ENCODE peak calls at places on chromosome 18, in ten cellular contexts. One of them, this sample, is unnamed.

GRCh38 chr18:28284132-28284531 is 107.2 kb upstream of the CDH2 start:
- DNase-seq in right cardiac atrium: no peak
- DNase-seq in endodermal cell: no peak
- DNase-seq in IMR-90: peak; percentile 86
- DNase-seq in tibial nerve: no peak
- DNase-seq in AG04449: peak; percentile 17
- DNase-seq in CD8-positive, alpha-beta memory T cell: no peak
- DNase-seq in effector memory CD4-positive, alpha-beta T cell: no peak
- DNase-seq in A549: no peak
- DNase-seq in sigmoid colon: no peak
- DNase-seq in this sample: no peak

GRCh38 chr18:23918395-23919032 is 96.0 kb upstream of the TTC39C start:
- DNase-seq in effector memory CD4-positive, alpha-beta T cell: peak; percentile 53
- DNase-seq in A549: peak; percentile 46
- DNase-seq in IMR-90: peak; percentile 56
- DNase-seq in sigmoid colon: peak; percentile 81
- DNase-seq in AG04449: no peak
- DNase-seq in tibial nerve: peak; percentile 83
- DNase-seq in endodermal cell: peak; percentile 95
- DNase-seq in CD8-positive, alpha-beta memory T cell: peak; percentile 83
- DNase-seq in right cardiac atrium: peak; percentile 94
- DNase-seq in this sample: peak; percentile 75

GRCh38 chr18:22223263-22223960 is 54.0 kb downstream of the GATA6 start:
- DNase-seq in A549: peak; percentile 84
- DNase-seq in sigmoid colon: peak; percentile 71
- DNase-seq in right cardiac atrium: peak; percentile 87
- DNase-seq in tibial nerve: peak; percentile 27
- DNase-seq in IMR-90: peak; percentile 95
- DNase-seq in effector memory CD4-positive, alpha-beta T cell: no peak
- DNase-seq in CD8-positive, alpha-beta memory T cell: no peak
- DNase-seq in endodermal cell: peak; percentile 85
- DNase-seq in AG04449: no peak
- DNase-seq in this sample: no peak

GRCh38 chr18:73662440-73662839 is 485.2 kb downstream of the FBXO15 start:
- DNase-seq in A549: no peak
- DNase-seq in right cardiac atrium: no peak
- DNase-seq in tibial nerve: no peak
- DNase-seq in effector memory CD4-positive, alpha-beta T cell: no peak
- DNase-seq in CD8-positive, alpha-beta memory T cell: no peak
- DNase-seq in AG04449: no peak
- DNase-seq in sigmoid colon: no peak
- DNase-seq in IMR-90: no peak
- DNase-seq in endodermal cell: no peak
- DNase-seq in this sample: no peak

GRCh38 chr18:1811282-1811681 is 760.0 kb downstream of the METTL4 start:
- DNase-seq in A549: no peak
- DNase-seq in endodermal cell: no peak
- DNase-seq in sigmoid colon: no peak
- DNase-seq in CD8-positive, alpha-beta memory T cell: no peak
- DNase-seq in tibial nerve: no peak
- DNase-seq in IMR-90: no peak
- DNase-seq in right cardiac atrium: no peak
- DNase-seq in AG04449: no peak
- DNase-seq in effector memory CD4-positive, alpha-beta T cell: no peak
- DNase-seq in this sample: no peak

GRCh38 chr18:48803518-48803917 is 147.2 kb downstream of the SMAD7 start:
- DNase-seq in IMR-90: no peak
- DNase-seq in endodermal cell: peak; percentile 39
- DNase-seq in A549: no peak
- DNase-seq in tibial nerve: no peak
- DNase-seq in CD8-positive, alpha-beta memory T cell: peak; percentile 7
- DNase-seq in right cardiac atrium: peak; percentile 28
- DNase-seq in effector memory CD4-positive, alpha-beta T cell: no peak
- DNase-seq in AG04449: no peak
- DNase-seq in sigmoid colon: peak; percentile 13
- DNase-seq in this sample: no peak

GRCh38 chr18:73136134-73136533 is 268.3 kb upstream of the NETO1 start:
- DNase-seq in sigmoid colon: no peak
- DNase-seq in effector memory CD4-positive, alpha-beta T cell: no peak
- DNase-seq in AG04449: no peak
- DNase-seq in tibial nerve: no peak
- DNase-seq in IMR-90: no peak
- DNase-seq in CD8-positive, alpha-beta memory T cell: no peak
- DNase-seq in endodermal cell: no peak
- DNase-seq in A549: no peak
- DNase-seq in right cardiac atrium: no peak
- DNase-seq in this sample: no peak

GRCh38 chr18:77650799-77651385 is 401.2 kb downstream of the GALR1 start:
- DNase-seq in endodermal cell: peak; percentile 95
- DNase-seq in A549: peak; percentile 44
- DNase-seq in effector memory CD4-positive, alpha-beta T cell: peak; percentile 8
- DNase-seq in sigmoid colon: peak; percentile 87
- DNase-seq in IMR-90: no peak
- DNase-seq in AG04449: no peak
- DNase-seq in right cardiac atrium: peak; percentile 88
- DNase-seq in CD8-positive, alpha-beta memory T cell: no peak
- DNase-seq in tibial nerve: peak; percentile 60
- DNase-seq in this sample: peak; percentile 68

GRCh38 chr18:10453261-10453884 is 1.1 kb upstream of the APCDD1 start:
- DNase-seq in endodermal cell: no peak
- DNase-seq in tibial nerve: no peak
- DNase-seq in IMR-90: no peak
- DNase-seq in AG04449: no peak
- DNase-seq in right cardiac atrium: peak; percentile 67
- DNase-seq in A549: no peak
- DNase-seq in CD8-positive, alpha-beta memory T cell: no peak
- DNase-seq in effector memory CD4-positive, alpha-beta T cell: no peak
- DNase-seq in sigmoid colon: no peak
- DNase-seq in this sample: no peak

GRCh38 chr18:10456718-10457499 is 2.5 kb downstream of the APCDD1 start:
- DNase-seq in AG04449: no peak
- DNase-seq in CD8-positive, alpha-beta memory T cell: no peak
- DNase-seq in tibial nerve: no peak
- DNase-seq in effector memory CD4-positive, alpha-beta T cell: no peak
- DNase-seq in endodermal cell: no peak
- DNase-seq in sigmoid colon: no peak
- DNase-seq in IMR-90: no peak
- DNase-seq in A549: no peak
- DNase-seq in right cardiac atrium: no peak
- DNase-seq in this sample: no peak

GRCh38 chr18:10455726-10456453 is 1.5 kb downstream of the APCDD1 start:
- DNase-seq in effector memory CD4-positive, alpha-beta T cell: no peak
- DNase-seq in endodermal cell: peak; percentile 64
- DNase-seq in tibial nerve: no peak
- DNase-seq in CD8-positive, alpha-beta memory T cell: no peak
- DNase-seq in IMR-90: no peak
- DNase-seq in AG04449: no peak
- DNase-seq in A549: no peak
- DNase-seq in right cardiac atrium: no peak
- DNase-seq in sigmoid colon: no peak
- DNase-seq in this sample: no peak

GRCh38 chr18:10454800-10455550 is 540 bp downstream of the APCDD1 start:
- DNase-seq in AG04449: no peak
- DNase-seq in tibial nerve: no peak
- DNase-seq in sigmoid colon: no peak
- DNase-seq in endodermal cell: peak; percentile 81
- DNase-seq in effector memory CD4-positive, alpha-beta T cell: no peak
- DNase-seq in A549: peak; percentile 1
- DNase-seq in CD8-positive, alpha-beta memory T cell: no peak
- DNase-seq in IMR-90: peak; percentile 20
- DNase-seq in right cardiac atrium: peak; percentile 74
- DNase-seq in this sample: peak; percentile 17

DNA sequence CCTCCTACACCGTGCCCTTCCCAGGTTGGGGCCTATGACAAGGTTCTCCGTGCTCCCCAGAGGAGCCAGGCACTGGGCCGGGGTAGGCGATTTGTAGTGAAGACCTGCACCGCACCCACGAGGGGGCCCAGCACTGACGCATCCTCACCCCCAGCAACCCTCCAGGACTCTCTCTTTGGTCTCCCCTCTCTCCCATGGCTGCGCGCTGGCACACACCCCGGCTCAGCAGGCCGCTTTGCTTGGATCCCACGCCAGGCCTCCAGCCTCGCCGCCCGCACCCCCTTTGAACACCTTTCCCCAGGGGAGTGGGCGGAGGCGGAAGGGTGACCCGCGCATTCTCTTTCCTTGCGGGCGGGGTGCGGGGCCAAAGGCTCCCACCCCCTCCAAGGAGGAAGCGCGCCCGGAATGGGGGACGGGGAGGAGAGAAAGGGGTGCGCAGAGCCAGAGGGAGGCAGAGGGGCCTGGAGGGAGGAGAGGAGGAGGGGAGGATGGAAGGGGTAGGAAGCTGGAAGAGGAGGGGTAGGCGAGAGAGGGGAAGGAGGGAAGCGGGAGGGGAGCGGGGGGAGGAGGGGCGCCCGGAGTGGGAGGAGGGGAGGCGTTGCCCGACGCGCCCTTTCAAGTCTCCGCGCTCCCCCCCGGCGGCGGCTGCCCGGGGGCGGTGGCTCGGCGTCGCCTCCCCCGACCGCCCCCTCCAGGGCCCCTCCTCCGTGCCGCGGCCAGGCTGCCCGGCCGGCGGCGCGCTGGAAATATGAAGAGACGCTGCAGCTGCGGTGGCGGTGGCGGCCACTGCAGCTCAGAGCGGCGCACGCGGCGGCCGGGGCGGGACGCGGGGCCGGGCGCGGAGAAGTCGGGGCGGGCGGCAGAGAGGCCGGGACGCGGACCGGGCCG is at the start of gene APCDD1:
- DNase-seq in AG04449: no peak
- DNase-seq in tibial nerve: peak; percentile 70
- DNase-seq in right cardiac atrium: peak; percentile 93
- DNase-seq in effector memory CD4-positive, alpha-beta T cell: no peak
- DNase-seq in IMR-90: no peak
- DNase-seq in sigmoid colon: peak; percentile 86
- DNase-seq in endodermal cell: peak; percentile 93
- DNase-seq in A549: no peak
- DNase-seq in CD8-positive, alpha-beta memory T cell: no peak
- DNase-seq in this sample: peak; percentile 67
- H3K4me3 ChIP-seq in AG04449: peak within 1 kb of the TSS; percentile 60
- H3K4me3 ChIP-seq in tibial nerve: peak within 1 kb of the TSS; percentile 80
- H3K4me3 ChIP-seq in right cardiac atrium: peak within 1 kb of the TSS; percentile 74
- H3K4me3 ChIP-seq in effector memory CD4-positive, alpha-beta T cell: no peak within 1 kb of the TSS
- H3K4me3 ChIP-seq in IMR-90: peak within 1 kb of the TSS; percentile 48
- H3K4me3 ChIP-seq in sigmoid colon: peak within 1 kb of the TSS; percentile 53
- H3K4me3 ChIP-seq in endodermal cell: peak within 1 kb of the TSS; percentile 81
- H3K4me3 ChIP-seq in A549: peak within 1 kb of the TSS; percentile 47
- H3K4me3 ChIP-seq in CD8-positive, alpha-beta memory T cell: no peak within 1 kb of the TSS
- H3K4me3 ChIP-seq in this sample: peak within 1 kb of the TSS; percentile 82

DNA sequence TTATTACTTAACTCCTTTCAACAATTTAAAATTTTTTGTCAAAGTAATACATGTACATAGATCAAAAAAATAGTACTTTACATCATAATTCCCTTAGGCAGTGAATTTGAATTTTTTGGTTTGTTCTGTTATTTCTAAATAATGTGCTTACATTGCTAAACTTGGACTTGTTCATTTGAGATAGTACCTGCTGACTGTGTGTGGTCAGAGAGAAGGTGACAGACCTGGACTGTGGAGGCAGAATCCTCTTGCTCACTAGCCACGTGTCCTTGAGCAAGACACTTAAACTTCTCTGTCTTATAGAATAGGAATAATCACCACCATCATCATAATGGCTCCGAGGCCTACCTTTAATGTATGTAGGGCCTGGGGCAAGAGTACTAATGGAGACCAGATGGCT is 33.3 kb downstream of the ZNF532 start:
- DNase-seq in IMR-90: no peak
- DNase-seq in AG04449: no peak
- DNase-seq in sigmoid colon: no peak
- DNase-seq in CD8-positive, alpha-beta memory T cell: no peak
- DNase-seq in right cardiac atrium: no peak
- DNase-seq in effector memory CD4-positive, alpha-beta T cell: no peak
- DNase-seq in A549: no peak
- DNase-seq in endodermal cell: no peak
- DNase-seq in tibial nerve: no peak
- DNase-seq in this sample: no peak
- H3K4me3 ChIP-seq in IMR-90: no peak overlapping the region
- H3K4me3 ChIP-seq in AG04449: no peak overlapping the region
- H3K4me3 ChIP-seq in sigmoid colon: no peak overlapping the region
- H3K4me3 ChIP-seq in CD8-positive, alpha-beta memory T cell: no peak overlapping the region
- H3K4me3 ChIP-seq in right cardiac atrium: no peak overlapping the region
- H3K4me3 ChIP-seq in effector memory CD4-positive, alpha-beta T cell: no peak overlapping the region
- H3K4me3 ChIP-seq in A549: no peak overlapping the region
- H3K4me3 ChIP-seq in endodermal cell: no peak overlapping the region
- H3K4me3 ChIP-seq in tibial nerve: no peak overlapping the region
- H3K4me3 ChIP-seq in this sample: no peak overlapping the region

GRCh38 chr18:55458456-55459238 is 129.3 kb downstream of the TCF4 start:
- DNase-seq in IMR-90: no peak
- DNase-seq in A549: no peak
- DNase-seq in endodermal cell: no peak
- DNase-seq in AG04449: no peak
- DNase-seq in sigmoid colon: no peak
- DNase-seq in right cardiac atrium: no peak
- DNase-seq in tibial nerve: no peak
- DNase-seq in effector memory CD4-positive, alpha-beta T cell: no peak
- DNase-seq in CD8-positive, alpha-beta memory T cell: no peak
- DNase-seq in this sample: peak; percentile 18

GRCh38 chr18:55452123-55452611 is 135.8 kb downstream of the TCF4 start:
- DNase-seq in effector memory CD4-positive, alpha-beta T cell: no peak
- DNase-seq in AG04449: no peak
- DNase-seq in right cardiac atrium: peak; percentile 72
- DNase-seq in IMR-90: no peak
- DNase-seq in A549: peak; percentile 0
- DNase-seq in sigmoid colon: no peak
- DNase-seq in endodermal cell: no peak
- DNase-seq in tibial nerve: no peak
- DNase-seq in CD8-positive, alpha-beta memory T cell: no peak
- DNase-seq in this sample: no peak

GRCh38 chr18:55453186-55453585 is 134.8 kb downstream of the TCF4 start:
- DNase-seq in sigmoid colon: no peak
- DNase-seq in effector memory CD4-positive, alpha-beta T cell: no peak
- DNase-seq in A549: no peak
- DNase-seq in AG04449: no peak
- DNase-seq in IMR-90: no peak
- DNase-seq in right cardiac atrium: no peak
- DNase-seq in endodermal cell: no peak
- DNase-seq in tibial nerve: no peak
- DNase-seq in CD8-positive, alpha-beta memory T cell: no peak
- DNase-seq in this sample: no peak

GRCh38 chr18:55457028-55457427 is 131.0 kb downstream of the TCF4 start:
- DNase-seq in CD8-positive, alpha-beta memory T cell: no peak
- DNase-seq in sigmoid colon: no peak
- DNase-seq in right cardiac atrium: no peak
- DNase-seq in AG04449: no peak
- DNase-seq in endodermal cell: no peak
- DNase-seq in IMR-90: no peak
- DNase-seq in effector memory CD4-positive, alpha-beta T cell: no peak
- DNase-seq in A549: no peak
- DNase-seq in tibial nerve: no peak
- DNase-seq in this sample: no peak

DNA sequence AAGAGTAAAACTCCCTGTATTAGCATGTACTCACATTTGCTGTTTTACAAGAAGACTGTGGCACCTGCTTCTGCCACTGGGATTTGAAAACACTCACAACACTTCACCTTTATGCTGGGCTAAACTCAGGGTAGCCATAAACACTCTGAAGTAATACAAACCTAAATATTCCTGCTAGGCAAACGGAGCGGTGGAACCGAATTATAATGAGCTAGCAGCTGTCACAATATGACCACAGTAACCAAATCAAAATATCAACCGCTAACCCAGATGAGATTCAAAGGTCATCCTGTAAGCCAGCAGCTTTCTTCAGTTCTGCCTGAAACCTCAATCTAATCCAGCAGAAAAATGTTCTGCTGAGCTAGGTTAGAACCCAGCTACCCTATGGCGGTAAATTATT is 132.1 kb downstream of the TCF4 start:
- DNase-seq in effector memory CD4-positive, alpha-beta T cell: no peak
- DNase-seq in tibial nerve: no peak
- DNase-seq in sigmoid colon: no peak
- DNase-seq in CD8-positive, alpha-beta memory T cell: no peak
- DNase-seq in A549: no peak
- DNase-seq in IMR-90: no peak
- DNase-seq in AG04449: no peak
- DNase-seq in right cardiac atrium: no peak
- DNase-seq in endodermal cell: no peak
- DNase-seq in this sample: no peak
- H3K4me3 ChIP-seq in effector memory CD4-positive, alpha-beta T cell: no peak overlapping the region
- H3K4me3 ChIP-seq in tibial nerve: no peak overlapping the region
- H3K4me3 ChIP-seq in sigmoid colon: no peak overlapping the region
- H3K4me3 ChIP-seq in CD8-positive, alpha-beta memory T cell: no peak overlapping the region
- H3K4me3 ChIP-seq in A549: no peak overlapping the region
- H3K4me3 ChIP-seq in IMR-90: no peak overlapping the region
- H3K4me3 ChIP-seq in AG04449: no peak overlapping the region
- H3K4me3 ChIP-seq in right cardiac atrium: no peak overlapping the region
- H3K4me3 ChIP-seq in endodermal cell: no peak overlapping the region
- H3K4me3 ChIP-seq in this sample: no peak overlapping the region

DNA sequence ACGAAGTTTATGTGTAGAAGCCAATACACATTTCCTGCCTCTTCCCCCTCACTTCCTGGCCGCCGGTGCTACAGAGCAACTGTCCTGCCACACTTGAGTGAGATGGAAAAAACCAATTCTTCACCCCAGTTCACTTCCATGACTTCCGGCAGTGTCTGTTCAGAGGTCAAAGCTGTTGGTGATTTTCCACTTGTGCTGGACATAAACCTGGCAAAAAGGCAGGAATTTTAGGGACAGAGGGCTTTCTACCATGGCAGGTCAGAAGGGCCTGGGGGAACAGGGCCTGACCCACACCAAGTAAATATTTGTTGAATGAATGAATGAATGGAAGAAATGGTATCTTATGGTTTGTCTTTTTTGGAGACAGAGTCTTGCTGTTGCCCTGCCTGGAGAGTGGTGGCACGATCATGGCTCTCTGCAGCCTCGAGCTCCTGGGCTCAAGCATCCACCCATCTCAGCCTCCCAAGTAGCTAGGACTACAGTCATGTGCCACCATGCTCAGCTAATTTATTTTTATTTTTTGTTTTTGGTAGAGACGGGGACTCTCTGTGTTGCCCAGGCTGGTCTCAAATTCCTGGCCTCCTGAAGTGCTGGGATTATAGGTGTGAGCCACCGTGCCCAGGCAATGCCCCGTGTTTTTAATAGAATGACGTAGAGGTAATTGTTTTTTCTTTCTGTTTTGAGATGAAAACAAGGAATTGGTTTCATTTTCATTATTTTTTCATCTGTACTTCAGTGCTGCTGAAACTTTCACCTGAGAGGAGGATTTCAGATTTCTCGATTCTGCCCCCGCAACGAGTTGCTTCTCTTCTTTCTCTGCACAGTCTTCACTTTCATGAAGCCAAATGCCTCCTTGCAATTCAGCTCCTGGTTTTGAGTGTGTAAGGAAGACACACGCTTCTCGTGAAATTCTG is 48.0 kb upstream of the LPIN2 start:
- DNase-seq in sigmoid colon: no peak
- DNase-seq in right cardiac atrium: no peak
- DNase-seq in CD8-positive, alpha-beta memory T cell: peak; percentile 66
- DNase-seq in effector memory CD4-positive, alpha-beta T cell: peak; percentile 22
- DNase-seq in AG04449: no peak
- DNase-seq in A549: no peak
- DNase-seq in endodermal cell: peak; percentile 43
- DNase-seq in IMR-90: no peak
- DNase-seq in tibial nerve: no peak
- DNase-seq in this sample: no peak
- H3K4me3 ChIP-seq in sigmoid colon: no peak overlapping the region
- H3K4me3 ChIP-seq in right cardiac atrium: no peak overlapping the region
- H3K4me3 ChIP-seq in CD8-positive, alpha-beta memory T cell: peak overlapping the region; percentile 62
- H3K4me3 ChIP-seq in effector memory CD4-positive, alpha-beta T cell: peak overlapping the region; percentile 7
- H3K4me3 ChIP-seq in AG04449: no peak overlapping the region
- H3K4me3 ChIP-seq in A549: no peak overlapping the region
- H3K4me3 ChIP-seq in endodermal cell: no peak overlapping the region
- H3K4me3 ChIP-seq in IMR-90: no peak overlapping the region
- H3K4me3 ChIP-seq in tibial nerve: no peak overlapping the region
- H3K4me3 ChIP-seq in this sample: no peak overlapping the region

This sample was measured in neuronal stem cell.